ENCODE peak calls at places on chromosomes 2 and 18, in seven cellular contexts. S is GM06990, N is NCI-H2081, X is prostate gland, G is SHP77, J is mucosa of gallbladder, I is glutamatergic neuron. C is an unnamed sample.

GRCh38 chr2:217918220-217919024 is 84.4 kb downstream of the TNS1 start:
- DNase-seq in S (no peak), N (no peak), X (no peak), G (no peak), J (no peak), I (peak), C (no peak)

GRCh38 chr2:105194022-105194681 is 47.4 kb upstream of the GPR45 start:
- DNase-seq in S (no peak), N (no peak), X (no peak), G (no peak), J (no peak), I (no peak), C (no peak)

GRCh38 chr2:61380120-61380881 is 90.6 kb downstream of the USP34 start:
- DNase-seq in S (no peak), N (no peak), X (no peak), G (no peak), J (no peak), I (no peak), C (no peak)

GRCh38 chr2:204583773-204584172 is 38.5 kb downstream of the PARD3B start:
- DNase-seq in S (no peak), N (no peak), X (no peak), G (no peak), J (no peak), I (no peak), C (no peak)

GRCh38 chr2:54595999-54596903 is 127.2 kb upstream of the EML6 start:
- DNase-seq in S (no peak), N (no peak), X (no peak), G (no peak), J (no peak), I (peak), C (no peak)

GRCh38 chr2:65605427-65606058 is 173.1 kb upstream of the SPRED2 start:
- DNase-seq in S (no peak), N (no peak), X (no peak), G (no peak), J (no peak), I (no peak), C (no peak)

GRCh38 chr2:179580378-179581146 is 280.9 kb downstream of the ZNF385B start:
- DNase-seq in S (no peak), N (no peak), X (no peak), G (no peak), J (no peak), I (no peak), C (no peak)

GRCh38 chr2:60072609-60073008 is 480.8 kb downstream of the BCL11A start:
- DNase-seq in S (no peak), N (no peak), X (no peak), G (no peak), J (no peak), I (no peak), C (no peak)

GRCh38 chr18:39523281-39523680 is 1957.7 kb upstream of the CELF4 start:
- DNase-seq in S (no peak), N (no peak), X (no peak), G (no peak), J (no peak), I (no peak), C (peak)

GRCh38 chr2:230124235-230124634 is 55.5 kb upstream of the SLC16A14 start:
- DNase-seq in S (no peak), N (no peak), X (no peak), G (no peak), J (no peak), I (no peak), C (no peak)

GRCh38 chr2:68700560-68700959 is 34.1 kb upstream of the ARHGAP25 start:
- DNase-seq in S (no peak), N (no peak), X (no peak), G (no peak), J (no peak), I (no peak), C (no peak)

GRCh38 chr18:65425366-65425765 is 325.4 kb upstream of the CDH7 start:
- DNase-seq in S (no peak), N (no peak), X (no peak), G (no peak), J (no peak), I (no peak), C (no peak)

GRCh38 chr18:75507636-75508035 is 80.1 kb upstream of the SMIM21 start:
- DNase-seq in S (no peak), N (no peak), X (no peak), G (no peak), J (no peak), I (no peak), C (no peak)

GRCh38 chr2:196537311-196537710 is 102.2 kb upstream of the CCDC150 start:
- DNase-seq in S (no peak), N (no peak), X (no peak), G (no peak), J (no peak), I (no peak), C (no peak)

GRCh38 chr2:226888378-226888915 is 52.6 kb downstream of the RHBDD1 start:
- DNase-seq in S (no peak), N (no peak), X (no peak), G (no peak), J (no peak), I (no peak), C (no peak)

GRCh38 chr2:9565436-9566153 is 10.0 kb upstream of the ADAM17 start:
- DNase-seq in S (no peak), N (no peak), X (peak), G (no peak), J (peak), I (no peak), C (peak)

GRCh38 chr18:61690418-61691138 is 202.2 kb downstream of the RNF152 start:
- DNase-seq in S (no peak), N (peak), X (no peak), G (no peak), J (peak), I (no peak), C (no peak)

GRCh38 chr2:196979976-196980375 is 53.5 kb upstream of the PGAP1 start:
- DNase-seq in S (no peak), N (peak), X (no peak), G (no peak), J (no peak), I (no peak), C (no peak)

GRCh38 chr2:234218261-234219180 is 168.0 kb downstream of the SPP2 start:
- DNase-seq in S (no peak), N (no peak), X (no peak), G (no peak), J (no peak), I (no peak), C (no peak)

GRCh38 chr2:142179686-142180085 is 48.9 kb upstream of the LRP1B start:
- DNase-seq in S (no peak), N (no peak), X (no peak), G (no peak), J (no peak), I (no peak), C (no peak)

GRCh38 chr2:190180313-190181065 is 118.0 kb upstream of the MSTN start:
- DNase-seq in S (peak), N (peak), X (peak), G (peak), J (no peak), I (peak), C (peak)

GRCh38 chr2:23940262-23940975 is at the start of gene UBXN2A:
- DNase-seq in S (peak), N (peak), X (peak), G (peak), J (peak), I (peak), C (peak)

GRCh38 chr2:17818235-17818634 is 2.0 kb downstream of the MSGN1 start:
- DNase-seq in S (no peak), N (no peak), X (no peak), G (no peak), J (no peak), I (no peak), C (no peak)

GRCh38 chr2:195559431-195559914 is 97.6 kb upstream of the SLC39A10 start:
- DNase-seq in S (peak), N (no peak), X (no peak), G (no peak), J (peak), I (no peak), C (no peak)

GRCh38 chr2:215930505-215931233 is 82.7 kb downstream of the MREG start:
- DNase-seq in S (no peak), N (no peak), X (no peak), G (no peak), J (no peak), I (no peak), C (no peak)

GRCh38 chr18:46542545-46542944 is 114.5 kb downstream of the LOXHD1 start:
- DNase-seq in S (no peak), N (no peak), X (no peak), G (no peak), J (no peak), I (no peak), C (no peak)

GRCh38 chr2:100891911-100892642 is 72.1 kb downstream of the NPAS2 start:
- DNase-seq in S (no peak), N (no peak), X (no peak), G (no peak), J (no peak), I (no peak), C (no peak)

GRCh38 chr2:37326285-37326684 is 1.7 kb upstream of the PRKD3 start:
- DNase-seq in S (no peak), N (no peak), X (peak), G (no peak), J (peak), I (no peak), C (peak)

GRCh38 chr2:239247401-239248245 is 153.2 kb downstream of the HDAC4 start:
- DNase-seq in S (no peak), N (no peak), X (no peak), G (peak), J (no peak), I (no peak), C (peak)

GRCh38 chr18:3061581-3062416 is 48.9 kb upstream of the LPIN2 start:
- DNase-seq in S (no peak), N (no peak), X (no peak), G (no peak), J (no peak), I (no peak), C (no peak)

GRCh38 chr2:152513681-152514080 is 178.7 kb downstream of the FMNL2 start:
- DNase-seq in S (no peak), N (peak), X (no peak), G (no peak), J (no peak), I (no peak), C (peak)

GRCh38 chr2:120867290-120868231 is 131.9 kb downstream of the GLI2 start:
- DNase-seq in S (no peak), N (no peak), X (peak), G (no peak), J (peak), I (peak), C (peak)

GRCh38 chr18:50399582-50399981 is 24.7 kb downstream of the SKA1 start:
- DNase-seq in S (no peak), N (no peak), X (no peak), G (no peak), J (no peak), I (no peak), C (no peak)

GRCh38 chr18:43627833-43628370 is 350.6 kb upstream of the SYT4 start:
- DNase-seq in S (no peak), N (peak), X (no peak), G (no peak), J (no peak), I (no peak), C (no peak)